ENCODE peak calls at places on chromosomes 6 and 20, in seven cellular contexts. B is astrocyte of the spinal cord; F is RWPE1; M is A549; N is body of pancreas; P is stimulated activated CD4-positive, alpha-beta T cell treated with anti-CD3 and anti-CD28 coated beads, Interleukin-1b, Interleukin-23, amount 100 ng/mL, for 48 hours; H is skeletal muscle cell. X is an unnamed sample.
A peak's percentile ranks its signal among the peaks of the same experiment; 100 is the strongest.

GRCh38 chr20:17935186-17935585 is 33.4 kb downstream of the SNX5 start:
- DNase-seq in M (no peak), P (no peak), B (no peak), N (no peak), H (no peak), F (no peak), X (no peak)

GRCh38 chr20:10806539-10806938 is 132.7 kb upstream of the JAG1 start:
- DNase-seq in B (no peak), F (no peak), P (no peak), H (no peak), N (no peak), M (no peak), X (no peak)

GRCh38 chr6:36692220-36692619 is 5.4 kb upstream of the RAB44 start:
- DNase-seq in P (peak; percentile 37), M (no peak), H (no peak), N (no peak), B (no peak), F (no peak), X (no peak)

GRCh38 chr6:157380458-157380778 is 572 bp upstream of the ZDHHC14 start:
- DNase-seq in H (no peak), P (no peak), N (no peak), F (no peak), M (no peak), B (no peak), X (no peak)

GRCh38 chr6:16402501-16402900 is 164.1 kb downstream of the GMPR start:
- DNase-seq in B (peak; percentile 76), F (no peak), M (no peak), H (peak; percentile 78), N (no peak), P (no peak), X (no peak)

GRCh38 chr6:56875961-56876360 is 78.9 kb upstream of the BEND6 start:
- DNase-seq in H (no peak), P (no peak), M (peak; percentile 57), F (no peak), N (no peak), B (no peak), X (no peak)

GRCh38 chr20:44211177-44212039 is 837 bp upstream of the OSER1 start:
- DNase-seq in B (peak; percentile 27), F (no peak), M (no peak), H (no peak), P (peak; percentile 14), N (peak; percentile 55), X (peak; percentile 43)

GRCh38 chr6:7104752-7105151 is 3.0 kb upstream of the RREB1 start:
- DNase-seq in N (no peak), F (no peak), P (no peak), M (no peak), B (no peak), H (no peak), X (no peak)

GRCh38 chr6:154606457-154606856 is 96.0 kb upstream of the CNKSR3 start:
- DNase-seq in H (no peak), B (no peak), F (no peak), M (no peak), N (no peak), P (peak; percentile 90), X (no peak)

GRCh38 chr20:54011352-54011751 is 59.0 kb downstream of the BCAS1 start:
- DNase-seq in F (no peak), M (no peak), N (no peak), H (no peak), P (no peak), B (no peak), X (no peak)

GRCh38 chr20:18224968-18225568 is 63.3 kb upstream of the ZNF133 start:
- DNase-seq in M (peak; percentile 53), B (peak; percentile 71), P (no peak), N (peak; percentile 66), H (peak; percentile 30), F (peak; percentile 71), X (no peak)

GRCh38 chr6:44740566-44741120 is 353.1 kb downstream of the CDC5L start:
- DNase-seq in H (no peak), B (no peak), F (no peak), P (no peak), M (no peak), N (no peak), X (no peak)

GRCh38 chr6:129507059-129507807 is 202.7 kb downstream of the ARHGAP18 start:
- DNase-seq in F (peak; percentile 38), B (no peak), N (peak; percentile 35), H (no peak), P (no peak), M (no peak), X (no peak)

GRCh38 chr20:54026300-54027064 is 43.9 kb downstream of the BCAS1 start:
- DNase-seq in P (no peak), M (no peak), B (no peak), F (peak; percentile 40), N (no peak), H (no peak), X (no peak)

GRCh38 chr20:52895662-52896061 is 76.5 kb upstream of the TSHZ2 start:
- DNase-seq in M (no peak), B (no peak), N (no peak), P (no peak), F (no peak), H (no peak), X (no peak)

GRCh38 chr6:29653452-29654038 is 3.3 kb upstream of the MOG start:
- DNase-seq in P (peak; percentile 34), B (peak; percentile 79), N (peak; percentile 59), H (peak; percentile 41), F (peak; percentile 49), M (peak; percentile 58), X (peak; percentile 69)

GRCh38 chr6:99415446-99415845 is 9.7 kb downstream of the PNISR start:
- DNase-seq in F (no peak), N (no peak), P (no peak), B (no peak), M (no peak), H (no peak), X (no peak)

GRCh38 chr6:151475653-151476523 is 17.9 kb upstream of the CCDC170 start:
- DNase-seq in H (no peak), M (peak; percentile 25), N (peak; percentile 41), F (no peak), P (no peak), B (peak; percentile 58), X (no peak)

GRCh38 chr6:26502169-26502568 is 2.1 kb downstream of the BTN1A1 start:
- DNase-seq in M (no peak), P (no peak), B (no peak), F (no peak), H (no peak), N (no peak), X (no peak)

GRCh38 chr20:30610044-30610693 is 647.3 kb upstream of the DEFB115 start:
- DNase-seq in M (no peak), F (no peak), H (no peak), N (no peak), B (no peak), P (no peak), X (no peak)

GRCh38 chr6:152054441-152054840 is 247.0 kb downstream of the ESR1 start:
- DNase-seq in N (no peak), F (peak; percentile 37), H (peak; percentile 5), B (peak; percentile 15), P (no peak), M (no peak), X (no peak)

GRCh38 chr6:137892271-137892708 is 25.2 kb downstream of the TNFAIP3 start:
- DNase-seq in P (no peak), M (no peak), B (peak; percentile 58), H (peak; percentile 61), N (no peak), F (peak; percentile 19), X (no peak)

GRCh38 chr6:13700232-13700631 is 11.4 kb downstream of the RANBP9 start:
- DNase-seq in F (no peak), M (no peak), B (no peak), N (no peak), P (no peak), H (no peak), X (no peak)

GRCh38 chr6:150543178-150543577 is 56.5 kb upstream of the PLEKHG1 start:
- DNase-seq in H (no peak), B (no peak), N (no peak), P (no peak), M (no peak), F (no peak), X (no peak)

GRCh38 chr6:89066929-89067646 is 13.5 kb upstream of the PNRC1 start:
- DNase-seq in N (no peak), B (no peak), F (no peak), P (no peak), H (no peak), M (no peak), X (no peak)

GRCh38 chr20:38633577-38634093 is 32.0 kb downstream of the ARHGAP40 start:
- DNase-seq in F (peak; percentile 88), N (peak; percentile 62), P (peak; percentile 58), H (no peak), B (no peak), M (peak; percentile 82), X (peak; percentile 30)

GRCh38 chr6:87483929-87484328 is 11.2 kb downstream of the SLC35A1 start:
- DNase-seq in H (no peak), N (no peak), P (peak; percentile 11), B (peak; percentile 63), F (peak; percentile 12), M (no peak), X (no peak)

GRCh38 chr6:99587792-99588191 is 18.8 kb upstream of the PRDM13 start:
- DNase-seq in N (no peak), F (no peak), B (no peak), H (no peak), P (no peak), M (no peak), X (no peak)

GRCh38 chr6:166560222-166560621 is 26.3 kb downstream of the RAMACL start:
- DNase-seq in P (no peak), B (no peak), N (no peak), F (no peak), M (no peak), H (no peak), X (no peak)

GRCh38 chr20:53981752-53982437 is 88.5 kb downstream of the BCAS1 start:
- DNase-seq in M (no peak), H (no peak), N (no peak), B (no peak), F (no peak), P (peak; percentile 24), X (no peak)

GRCh38 chr20:58481541-58482021 is 33.6 kb downstream of the APCDD1L start:
- DNase-seq in F (peak; percentile 71), H (no peak), B (peak; percentile 28), P (peak; percentile 68), N (no peak), M (peak; percentile 15), X (peak; percentile 35)

GRCh38 chr6:7254980-7255825 is 57.8 kb downstream of the SSR1 start:
- DNase-seq in P (no peak), B (no peak), M (no peak), H (no peak), N (no peak), F (no peak), X (peak; percentile 58)

GRCh38 chr6:21441386-21441785 is 152.2 kb upstream of the SOX4 start:
- DNase-seq in P (peak; percentile 21), F (peak; percentile 10), B (peak; percentile 18), H (no peak), M (no peak), N (no peak), X (no peak)

GRCh38 chr6:90062051-90062450 is 167.8 kb downstream of the GJA10 start:
- DNase-seq in H (no peak), N (no peak), B (no peak), F (no peak), P (no peak), M (no peak), X (no peak)

GRCh38 chr6:30615958-30616810 is 859 bp downstream of the PPP1R10 start:
- DNase-seq in P (no peak), F (no peak), H (no peak), M (no peak), B (peak; percentile 29), N (peak; percentile 41), X (no peak)

X was measured in upper lobe of left lung.